ENCODE peak calls at places on chromosomes 2 and 18, in four cellular contexts. B is PC-3, Z is uterus, N is hepatocyte. C is an unnamed sample.

GRCh38 chr2:209425082-209426071 is 1.5 kb downstream of the MAP2 start:
- DNase-seq in Z (no peak), B (peak; percentile 80), N (peak; percentile 35), C (no peak)

GRCh38 chr2:72515696-72516095 is 310.1 kb downstream of the EXOC6B start:
- DNase-seq in Z (no peak), N (no peak), B (no peak), C (no peak)

GRCh38 chr2:675460-675859 is 1.7 kb downstream of the TMEM18 start:
- DNase-seq in N (no peak), B (no peak), Z (peak; percentile 37), C (no peak)

GRCh38 chr2:231519975-231520555 is 10.2 kb downstream of the NMUR1 start:
- DNase-seq in Z (no peak), N (no peak), B (no peak), C (no peak)

GRCh38 chr2:118386636-118387302 is 298.5 kb downstream of the INSIG2 start:
- DNase-seq in Z (no peak), N (no peak), B (peak; percentile 96), C (no peak)

GRCh38 chr2:96788393-96789244 is 27.4 kb upstream of the CNNM3 start:
- DNase-seq in N (peak; percentile 47), B (peak; percentile 55), Z (peak; percentile 63), C (peak; percentile 24)

GRCh38 chr18:60538891-60539290 is 166.3 kb upstream of the MC4R start:
- DNase-seq in B (no peak), Z (no peak), N (no peak), C (no peak)

GRCh38 chr2:24919977-24920812 is at the start of gene ADCY3:
- DNase-seq in Z (peak; percentile 71), N (peak; percentile 80), B (peak; percentile 46), C (no peak)

GRCh38 chr2:240278661-240279060 is 138.2 kb upstream of the OTOS start:
- DNase-seq in N (no peak), Z (no peak), B (no peak), C (no peak)
- H3K27me3 ChIP-seq in N (no peaks in the 10 kb centered on the region), Z (no peaks in the 10 kb centered on the region), B (peaks cover 41% of the 10 kb centered on the region), C (no peaks in the 10 kb centered on the region)

GRCh38 chr2:74751981-74752808 is 81.7 kb upstream of the HK2 start:
- DNase-seq in B (no peak), N (no peak), Z (no peak), C (no peak)
- H3K4me1 ChIP-seq in B (no peaks in the 10 kb centered on the region), N (no peaks in the 10 kb centered on the region), Z (no peaks in the 10 kb centered on the region), C (no peaks in the 10 kb centered on the region)

DNA sequence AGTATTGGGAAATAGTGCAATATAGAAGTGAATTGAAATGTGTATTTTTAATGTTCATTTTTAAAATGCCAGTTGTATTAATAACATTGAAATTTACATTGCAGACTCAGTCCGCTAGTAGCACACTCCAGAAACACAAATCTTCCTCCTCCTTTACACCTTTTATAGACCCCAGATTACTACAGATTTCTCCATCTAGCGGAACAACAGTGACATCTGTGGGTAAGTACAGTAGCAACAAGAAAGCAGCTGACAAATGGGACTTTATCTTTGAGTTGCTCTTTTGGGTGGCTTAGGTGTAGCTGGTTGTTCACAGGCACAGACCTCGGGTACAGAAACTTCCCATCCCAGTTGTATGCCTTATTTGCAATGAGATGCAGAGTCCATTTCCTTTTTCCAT is 118.2 kb upstream of the IL1R2 start:
- DNase-seq in Z (no peak), B (peak; percentile 42), N (no peak), C (no peak)
- TF ChIP-seq CTCF in Z (no peak), B (peak; percentile 50), N (peak; percentile 41), C (no peak)

GRCh38 chr2:176129825-176130152 is 284 bp downstream of the HOXD8 start:
- DNase-seq in Z (no peak), B (no peak), N (no peak), C (no peak)

GRCh38 chr2:176126929-176127768 is 2.4 kb upstream of the HOXD8 start:
- DNase-seq in N (peak; percentile 80), B (peak; percentile 78), Z (peak; percentile 81), C (no peak)

GRCh38 chr2:176128172-176129012 is 1.1 kb upstream of the HOXD8 start:
- DNase-seq in Z (peak; percentile 48), B (no peak), N (no peak), C (no peak)

GRCh38 chr2:176129013-176129796 is at the start of gene HOXD8:
- DNase-seq in B (no peak), N (peak; percentile 71), Z (peak; percentile 91), C (no peak)

GRCh38 chr2:176127769-176128072 is 1.8 kb upstream of the HOXD8 start:
- DNase-seq in Z (no peak), N (no peak), B (no peak), C (no peak)
- H3K27me3 ChIP-seq in Z (no peaks in the 10 kb centered on the region), N (peaks cover 91% of the 10 kb centered on the region), B (no peaks in the 10 kb centered on the region), C (peaks cover under 1% of the 10 kb centered on the region)

DNA sequence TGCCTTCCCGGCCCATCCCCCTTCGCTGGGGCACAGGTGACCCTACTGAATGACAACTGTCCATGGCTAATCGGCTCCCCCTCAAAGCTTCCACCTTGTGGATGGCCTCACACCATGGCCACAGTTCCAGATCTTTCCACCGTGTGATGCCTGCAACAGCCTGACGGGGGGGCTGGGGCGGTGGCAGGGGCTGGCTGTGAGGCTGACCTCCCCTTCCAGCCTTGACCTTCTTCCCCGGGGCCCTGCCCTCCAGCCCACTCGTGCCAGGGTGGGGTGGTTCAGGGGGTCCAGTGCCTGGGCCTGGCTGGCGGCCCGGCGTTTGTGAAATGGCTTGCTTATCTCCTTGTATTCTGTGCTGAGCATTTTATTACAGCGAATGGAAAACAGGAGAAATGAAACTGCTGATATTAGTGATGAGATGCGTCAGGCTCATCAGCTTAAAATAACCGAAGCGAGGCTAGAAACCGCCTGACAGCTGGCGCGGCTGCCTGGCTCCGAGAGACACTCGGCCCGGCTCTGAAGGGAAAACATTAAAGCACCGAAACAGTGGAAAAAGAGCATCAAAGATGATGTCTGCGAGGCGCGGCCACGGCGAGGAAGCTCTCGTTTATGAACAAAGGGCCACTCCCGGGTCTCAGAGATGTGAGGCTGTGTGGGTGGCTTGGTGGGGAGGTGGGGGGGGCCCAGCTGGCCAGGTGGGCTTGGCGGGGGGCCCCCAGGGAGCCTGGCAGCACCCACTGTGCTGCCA is 916 bp upstream of the PDCD1 start:
- DNase-seq in Z (peak; percentile 75), B (no peak), N (no peak), C (no peak)
- H3K4me1 ChIP-seq in Z (peaks cover 14% of the 10 kb centered on the region), B (no peaks in the 10 kb centered on the region), N (peaks cover 7% of the 10 kb centered on the region), C (no peaks in the 10 kb centered on the region)

GRCh38 chr2:100817388-100817985 is 2.5 kb upstream of the NPAS2 start:
- DNase-seq in B (peak; percentile 51), N (no peak), Z (no peak), C (no peak)

GRCh38 chr2:100820346-100821254 is 661 bp downstream of the NPAS2 start:
- DNase-seq in N (peak; percentile 27), B (no peak), Z (peak; percentile 22), C (no peak)

GRCh38 chr2:100818003-100818605 is 1.8 kb upstream of the NPAS2 start:
- DNase-seq in B (peak; percentile 72), Z (no peak), N (no peak), C (no peak)

GRCh38 chr2:100819365-100820345 is at the start of gene NPAS2:
- DNase-seq in Z (peak; percentile 43), B (peak; percentile 63), N (peak; percentile 78), C (no peak)

GRCh38 chr2:100818606-100819364 is 1.2 kb upstream of the NPAS2 start:
- DNase-seq in N (peak; percentile 71), B (peak; percentile 79), Z (peak; percentile 59), C (peak; percentile 25)
- TF ChIP-seq CTCF in N (peak; percentile 43), B (peak; percentile 60), Z (peak; percentile 25), C (peak; percentile 23)

DNA sequence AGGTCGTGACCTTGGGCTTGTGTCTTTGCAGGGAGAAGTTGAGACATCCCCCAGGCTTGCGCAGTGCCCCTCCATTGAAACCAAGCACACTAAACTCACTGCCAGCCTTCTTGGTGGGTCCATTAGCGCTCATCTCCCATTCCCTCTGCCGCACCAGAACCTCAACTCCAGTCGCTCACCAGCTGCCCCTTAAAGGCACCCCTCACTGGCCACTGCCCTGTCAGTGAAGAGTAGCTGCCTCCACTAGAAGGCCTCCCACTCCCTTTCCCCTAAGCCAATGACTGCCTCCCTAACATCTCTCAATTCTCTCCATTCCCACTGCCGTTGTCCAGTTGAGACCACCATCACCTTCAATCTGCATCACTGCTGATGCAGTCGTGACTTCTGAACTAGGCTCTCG is 114.8 kb upstream of the EPC2 start:
- DNase-seq in Z (no peak), B (no peak), N (no peak), C (no peak)
- H3K27me3 ChIP-seq in Z (no peaks in the 10 kb centered on the region), B (no peaks in the 10 kb centered on the region), N (no peaks in the 10 kb centered on the region), C (no peaks in the 10 kb centered on the region)

GRCh38 chr2:128439231-128440086 is 120.8 kb upstream of the HS6ST1 start:
- DNase-seq in N (no peak), Z (no peak), B (no peak), C (no peak)

GRCh38 chr2:128436498-128437180 is 118.0 kb upstream of the HS6ST1 start:
- DNase-seq in B (no peak), N (no peak), Z (no peak), C (no peak)

GRCh38 chr2:128437181-128437520 is 118.5 kb upstream of the HS6ST1 start:
- DNase-seq in Z (no peak), B (no peak), N (no peak), C (no peak)

GRCh38 chr2:128438586-128438985 is 119.9 kb upstream of the HS6ST1 start:
- DNase-seq in Z (no peak), B (no peak), N (no peak), C (no peak)

GRCh38 chr2:128438091-128438490 is 119.4 kb upstream of the HS6ST1 start:
- DNase-seq in N (no peak), Z (no peak), B (no peak), C (no peak)
- H3K4me1 ChIP-seq in N (peaks cover 14% of the 10 kb centered on the region), Z (no peaks in the 10 kb centered on the region), B (no peaks in the 10 kb centered on the region), C (peaks cover 3% of the 10 kb centered on the region)